ENCODE peak calls at places on chromosomes 5 and 9, in four cellular contexts. One of them, this sample, is unnamed. For H3K36me3, the result is how much of the 10 kb centered on the place peaks cover.

GRCh38 chr5:36370073-36370472 is 68.4 kb upstream of the RANBP3L start:
- DNase-seq in PC-3: no peak
- DNase-seq in astrocyte: no peak
- DNase-seq in CD8-positive, alpha-beta T cell: no peak
- DNase-seq in this sample: no peak

GRCh38 chr5:96546120-96546519 is 113.1 kb upstream of the PCSK1 start:
- DNase-seq in CD8-positive, alpha-beta T cell: no peak
- DNase-seq in astrocyte: no peak
- DNase-seq in PC-3: peak
- DNase-seq in this sample: no peak

GRCh38 chr5:58680503-58680902 is 97.6 kb downstream of the RAB3C start:
- DNase-seq in PC-3: no peak
- DNase-seq in astrocyte: no peak
- DNase-seq in CD8-positive, alpha-beta T cell: no peak
- DNase-seq in this sample: no peak

GRCh38 chr5:131064669-131065371 is 100.2 kb downstream of the HINT1 start:
- DNase-seq in astrocyte: no peak
- DNase-seq in PC-3: no peak
- DNase-seq in CD8-positive, alpha-beta T cell: no peak
- DNase-seq in this sample: no peak

GRCh38 chr9:26669641-26670040 is 223.0 kb downstream of the CAAP1 start:
- DNase-seq in PC-3: no peak
- DNase-seq in astrocyte: no peak
- DNase-seq in CD8-positive, alpha-beta T cell: no peak
- DNase-seq in this sample: no peak

GRCh38 chr5:73215525-73215890 is 42.5 kb downstream of the TMEM174 start:
- DNase-seq in CD8-positive, alpha-beta T cell: no peak
- DNase-seq in PC-3: no peak
- DNase-seq in astrocyte: no peak
- DNase-seq in this sample: no peak

GRCh38 chr5:176538505-176538806 is 1.3 kb upstream of the RNF44 start:
- DNase-seq in CD8-positive, alpha-beta T cell: no peak
- DNase-seq in astrocyte: no peak
- DNase-seq in PC-3: no peak
- DNase-seq in this sample: no peak

GRCh38 chr5:172795401-172795977 is 24.5 kb upstream of the DUSP1 start:
- DNase-seq in CD8-positive, alpha-beta T cell: no peak
- DNase-seq in PC-3: no peak
- DNase-seq in astrocyte: peak
- DNase-seq in this sample: peak

GRCh38 chr5:152349683-152350526 is 55.2 kb downstream of the NMUR2 start:
- DNase-seq in CD8-positive, alpha-beta T cell: no peak
- DNase-seq in PC-3: peak
- DNase-seq in astrocyte: peak
- DNase-seq in this sample: peak

GRCh38 chr9:131598121-131598520 is 52.8 kb downstream of the PRRT1B start:
- DNase-seq in astrocyte: no peak
- DNase-seq in PC-3: no peak
- DNase-seq in CD8-positive, alpha-beta T cell: no peak
- DNase-seq in this sample: no peak
- H3K36me3 ChIP-seq in astrocyte: under half
- H3K36me3 ChIP-seq in PC-3: under half
- H3K36me3 ChIP-seq in CD8-positive, alpha-beta T cell: under half
- H3K36me3 ChIP-seq in this sample: under half

GRCh38 chr5:34589832-34590231 is 66.3 kb upstream of the RAI14 start:
- DNase-seq in astrocyte: no peak
- DNase-seq in PC-3: no peak
- DNase-seq in CD8-positive, alpha-beta T cell: no peak
- DNase-seq in this sample: no peak
- H3K4me3 ChIP-seq in astrocyte: no peak
- H3K4me3 ChIP-seq in PC-3: no peak
- H3K4me3 ChIP-seq in CD8-positive, alpha-beta T cell: no peak
- H3K4me3 ChIP-seq in this sample: no peak

GRCh38 chr5:160036884-160037283 is 27.9 kb downstream of the TTC1 start:
- DNase-seq in PC-3: no peak
- DNase-seq in CD8-positive, alpha-beta T cell: no peak
- DNase-seq in astrocyte: no peak
- DNase-seq in this sample: no peak
- H3K36me3 ChIP-seq in PC-3: under half
- H3K36me3 ChIP-seq in CD8-positive, alpha-beta T cell: under half
- H3K36me3 ChIP-seq in astrocyte: under half
- H3K36me3 ChIP-seq in this sample: under half

GRCh38 chr9:134775552-134775951 is 105.1 kb upstream of the FCN2 start:
- DNase-seq in PC-3: peak
- DNase-seq in CD8-positive, alpha-beta T cell: no peak
- DNase-seq in astrocyte: peak
- DNase-seq in this sample: peak

GRCh38 chr9:134778841-134779411 is 101.7 kb upstream of the FCN2 start:
- DNase-seq in CD8-positive, alpha-beta T cell: no peak
- DNase-seq in astrocyte: peak
- DNase-seq in PC-3: peak
- DNase-seq in this sample: peak

GRCh38 chr9:134778156-134778555 is 102.5 kb upstream of the FCN2 start:
- DNase-seq in CD8-positive, alpha-beta T cell: no peak
- DNase-seq in PC-3: no peak
- DNase-seq in astrocyte: peak
- DNase-seq in this sample: no peak

GRCh38 chr9:134776080-134776796 is 104.4 kb upstream of the FCN2 start:
- DNase-seq in PC-3: no peak
- DNase-seq in astrocyte: peak
- DNase-seq in CD8-positive, alpha-beta T cell: no peak
- DNase-seq in this sample: no peak

DNA sequence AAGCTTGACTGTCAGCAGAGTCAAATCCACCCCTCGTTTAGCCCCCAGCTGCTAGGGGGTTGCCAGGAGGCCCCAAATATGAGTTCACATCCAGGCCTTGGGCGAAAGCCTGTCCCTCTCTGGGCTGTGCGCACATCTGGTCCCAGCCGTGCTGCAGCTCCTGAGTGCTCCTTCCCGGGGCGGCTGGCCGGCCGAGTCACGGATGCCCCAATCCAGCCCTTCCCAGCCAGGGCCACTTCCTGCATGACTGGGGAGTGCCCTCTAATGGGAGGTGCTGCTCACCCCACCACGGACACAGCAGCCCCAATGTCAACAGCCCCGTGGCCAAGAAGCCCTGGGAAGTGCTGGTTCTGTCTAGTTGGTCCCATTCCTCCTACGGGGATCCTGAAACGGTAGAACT is 103.5 kb upstream of the FCN2 start:
- DNase-seq in astrocyte: no peak
- DNase-seq in CD8-positive, alpha-beta T cell: no peak
- DNase-seq in PC-3: no peak
- DNase-seq in this sample: no peak
- H3K4me3 ChIP-seq in astrocyte: no peak
- H3K4me3 ChIP-seq in CD8-positive, alpha-beta T cell: no peak
- H3K4me3 ChIP-seq in PC-3: no peak
- H3K4me3 ChIP-seq in this sample: no peak

DNA sequence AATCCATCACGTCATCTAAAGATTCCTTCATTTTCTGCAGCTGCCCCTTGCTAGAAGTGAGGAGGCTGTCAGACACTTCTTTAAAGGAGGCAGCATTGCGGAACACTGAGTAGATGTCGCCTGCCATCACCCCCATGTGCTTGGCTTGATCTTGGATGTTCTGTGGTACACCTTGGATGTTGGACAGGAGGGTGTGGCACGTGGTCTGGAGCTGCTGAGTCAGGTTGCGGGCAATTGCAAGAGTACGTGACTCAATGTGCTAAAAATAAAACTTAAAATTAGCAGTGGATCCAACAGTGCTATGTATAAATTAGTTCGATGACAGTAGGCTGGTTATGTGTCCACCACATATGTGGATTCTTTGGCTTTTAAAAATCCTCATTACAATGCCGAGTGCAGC is 10.9 kb downstream of the PLIN2 start:
- DNase-seq in PC-3: peak
- DNase-seq in CD8-positive, alpha-beta T cell: no peak
- DNase-seq in astrocyte: peak
- DNase-seq in this sample: no peak
- H3K36me3 ChIP-seq in PC-3: under half
- H3K36me3 ChIP-seq in CD8-positive, alpha-beta T cell: under half
- H3K36me3 ChIP-seq in astrocyte: under half
- H3K36me3 ChIP-seq in this sample: half or more

GRCh38 chr9:120937127-120937526 is 10.5 kb upstream of the TRAF1 start:
- DNase-seq in CD8-positive, alpha-beta T cell: no peak
- DNase-seq in PC-3: no peak
- DNase-seq in astrocyte: no peak
- DNase-seq in this sample: no peak

GRCh38 chr9:120937596-120937995 is 11.0 kb upstream of the TRAF1 start:
- DNase-seq in astrocyte: peak
- DNase-seq in PC-3: no peak
- DNase-seq in CD8-positive, alpha-beta T cell: no peak
- DNase-seq in this sample: no peak

GRCh38 chr9:120935383-120935857 is 8.8 kb upstream of the TRAF1 start:
- DNase-seq in PC-3: peak
- DNase-seq in astrocyte: peak
- DNase-seq in CD8-positive, alpha-beta T cell: no peak
- DNase-seq in this sample: peak

GRCh38 chr9:120936011-120936763 is 9.6 kb upstream of the TRAF1 start:
- DNase-seq in CD8-positive, alpha-beta T cell: peak
- DNase-seq in astrocyte: peak
- DNase-seq in PC-3: peak
- DNase-seq in this sample: peak

DNA sequence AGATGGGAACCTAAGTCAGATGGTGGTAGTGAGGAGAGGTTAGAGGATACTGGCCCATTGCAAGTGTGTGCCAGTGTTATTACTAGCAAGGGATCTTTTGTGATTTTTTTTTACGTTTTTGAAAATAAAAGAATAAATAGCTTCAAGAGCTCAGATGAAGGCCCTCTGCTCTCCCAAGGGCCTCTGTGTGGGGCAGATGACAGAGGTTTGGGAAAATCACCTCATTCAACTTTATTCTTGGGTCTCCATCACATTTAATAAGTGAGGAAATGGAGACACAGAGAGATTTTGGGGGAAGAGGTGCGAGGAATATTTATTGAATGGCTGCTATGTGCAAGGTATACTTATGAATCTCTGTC is 10.1 kb upstream of the TRAF1 start:
- DNase-seq in PC-3: no peak
- DNase-seq in astrocyte: no peak
- DNase-seq in CD8-positive, alpha-beta T cell: no peak
- DNase-seq in this sample: no peak
- H3K4me3 ChIP-seq in PC-3: no peak
- H3K4me3 ChIP-seq in astrocyte: no peak
- H3K4me3 ChIP-seq in CD8-positive, alpha-beta T cell: no peak
- H3K4me3 ChIP-seq in this sample: no peak

GRCh38 chr5:149419532-149420485 is 40.7 kb upstream of the IL17B start:
- DNase-seq in PC-3: no peak
- DNase-seq in CD8-positive, alpha-beta T cell: no peak
- DNase-seq in astrocyte: no peak
- DNase-seq in this sample: no peak

GRCh38 chr5:149420509-149421371 is 41.6 kb upstream of the IL17B start:
- DNase-seq in PC-3: no peak
- DNase-seq in astrocyte: no peak
- DNase-seq in CD8-positive, alpha-beta T cell: no peak
- DNase-seq in this sample: no peak

GRCh38 chr5:149417714-149418368 is 38.7 kb upstream of the IL17B start:
- DNase-seq in astrocyte: no peak
- DNase-seq in CD8-positive, alpha-beta T cell: no peak
- DNase-seq in PC-3: no peak
- DNase-seq in this sample: no peak

GRCh38 chr5:149416977-149417713 is 38.1 kb upstream of the IL17B start:
- DNase-seq in astrocyte: no peak
- DNase-seq in CD8-positive, alpha-beta T cell: no peak
- DNase-seq in PC-3: no peak
- DNase-seq in this sample: no peak

GRCh38 chr5:149418910-149419531 is 39.9 kb upstream of the IL17B start:
- DNase-seq in astrocyte: no peak
- DNase-seq in PC-3: no peak
- DNase-seq in CD8-positive, alpha-beta T cell: no peak
- DNase-seq in this sample: no peak
- H3K36me3 ChIP-seq in astrocyte: under half
- H3K36me3 ChIP-seq in PC-3: under half
- H3K36me3 ChIP-seq in CD8-positive, alpha-beta T cell: under half
- H3K36me3 ChIP-seq in this sample: half or more